ENCODE peak calls at places on chromosome 13, in seven cellular contexts. T is H1, H is HCT116, S is SK-N-SH, X is K562, L is HepG2, K is GM12878. B is an unnamed sample.

GRCh38 chr13:22028831-22029230 is 358.0 kb downstream of the FGF9 start:
- DNase-seq in L (no peak), X (no peak), S (no peak), T (no peak), H (no peak), K (no peak), B (no peak)

GRCh38 chr13:27189192-27189591 is 17.6 kb upstream of the USP12 start:
- DNase-seq in X (no peak), L (no peak), H (no peak), S (no peak), K (no peak), T (no peak), B (no peak)

GRCh38 chr13:24506698-24507335 is 5.8 kb downstream of the PARP4 start:
- DNase-seq in L (no peak), K (no peak), H (no peak), S (no peak), T (no peak), X (no peak), B (no peak)

GRCh38 chr13:26473571-26474230 is 83.8 kb upstream of the WASF3 start:
- DNase-seq in H (no peak), X (no peak), T (peak; percentile 45), L (no peak), S (no peak), K (no peak), B (peak; percentile 57)

GRCh38 chr13:109496216-109496615 is 290.2 kb downstream of the IRS2 start:
- DNase-seq in H (no peak), S (no peak), T (no peak), L (no peak), X (no peak), K (no peak), B (no peak)

GRCh38 chr13:75445717-75446529 is 36.0 kb downstream of the TBC1D4 start:
- DNase-seq in K (no peak), L (no peak), H (no peak), T (no peak), X (no peak), S (no peak), B (no peak)

GRCh38 chr13:46756977-46757376 is 40.0 kb downstream of the ESD start:
- DNase-seq in K (no peak), X (no peak), L (no peak), H (no peak), S (no peak), T (no peak), B (no peak)

GRCh38 chr13:25981060-25981459 is 70.8 kb downstream of the SHISA2 start:
- DNase-seq in X (no peak), H (no peak), L (no peak), K (no peak), T (no peak), S (no peak), B (no peak)

GRCh38 chr13:65292488-65292901 is 1937.6 kb downstream of the PCDH9 start:
- DNase-seq in T (no peak), K (no peak), H (no peak), X (no peak), S (peak; percentile 46), L (no peak), B (no peak)

GRCh38 chr13:20924758-20925394 is 22.3 kb upstream of the XPO4 start:
- DNase-seq in H (peak; percentile 70), L (peak; percentile 82), K (no peak), T (peak; percentile 88), S (peak; percentile 59), X (peak; percentile 33), B (no peak)

GRCh38 chr13:72782717-72783116 is 784 bp downstream of the PIBF1 start:
- DNase-seq in T (no peak), X (no peak), H (no peak), K (no peak), L (no peak), S (peak; percentile 1), B (no peak)

GRCh38 chr13:109783447-109783814 is 3.0 kb downstream of the IRS2 start:
- DNase-seq in K (no peak), T (peak; percentile 79), X (no peak), H (no peak), L (no peak), S (peak; percentile 65), B (no peak)

GRCh38 chr13:43303040-43303729 is 279.8 kb downstream of the DNAJC15 start:
- DNase-seq in H (no peak), L (peak; percentile 12), K (no peak), T (peak; percentile 72), S (peak; percentile 79), X (no peak), B (peak; percentile 67)

GRCh38 chr13:34425307-34425949 is 516.6 kb upstream of the NBEA start:
- DNase-seq in S (no peak), L (no peak), H (no peak), K (no peak), X (no peak), T (no peak), B (no peak)

GRCh38 chr13:34432234-34432633 is 509.8 kb upstream of the NBEA start:
- DNase-seq in T (no peak), S (no peak), K (no peak), X (no peak), H (no peak), L (no peak), B (no peak)

GRCh38 chr13:34435338-34435737 is 506.7 kb upstream of the NBEA start:
- DNase-seq in S (no peak), X (no peak), H (peak; percentile 21), K (no peak), L (no peak), T (no peak), B (no peak)

GRCh38 chr13:34430294-34430693 is 511.8 kb upstream of the NBEA start:
- DNase-seq in X (no peak), L (no peak), T (no peak), K (no peak), H (no peak), S (no peak), B (no peak)
- TF ChIP-seq JUND in X (no peak), L (no peak), T (no peak), K (no peak), H (no peak), S (no peak), B (no peak)

DNA sequence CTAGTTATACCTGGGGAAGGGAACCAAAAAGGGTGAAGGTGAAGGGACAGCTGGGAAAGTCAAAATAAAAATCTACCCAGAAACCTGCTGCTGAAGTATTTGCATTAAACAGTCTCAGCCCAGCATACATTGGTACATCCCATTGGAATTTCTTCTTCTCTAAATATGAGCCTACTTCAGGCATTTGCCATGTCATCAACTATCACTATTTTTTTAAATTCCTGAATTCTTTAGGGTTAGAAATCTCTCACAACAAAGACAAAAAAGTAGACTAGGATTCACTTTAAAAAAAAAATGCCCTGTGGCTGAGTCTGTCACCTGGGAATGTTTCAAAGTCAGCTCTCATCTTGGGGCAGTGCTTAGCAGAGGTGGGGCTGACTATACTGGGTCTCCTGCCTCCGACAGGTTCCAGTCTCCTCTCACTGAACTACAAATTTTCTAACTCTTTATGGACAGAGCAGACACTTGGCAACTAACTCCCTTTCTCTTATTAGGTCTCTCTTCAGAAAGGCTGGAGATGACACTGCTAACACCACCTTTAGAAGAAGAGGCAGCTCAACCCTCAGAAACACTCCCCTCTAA is 141.2 kb downstream of the LHFPL6 start:
- DNase-seq in S (no peak), K (no peak), X (no peak), T (no peak), H (no peak), L (no peak), B (no peak)
- TF ChIP-seq JUND in S (no peak), K (no peak), X (no peak), T (no peak), H (no peak), L (no peak), B (no peak)

GRCh38 chr13:98664924-98665637 is 87.4 kb downstream of the SLC15A1 start:
- DNase-seq in S (no peak), H (peak; percentile 18), X (no peak), T (no peak), K (no peak), L (no peak), B (no peak)

GRCh38 chr13:98665638-98665995 is 86.9 kb downstream of the SLC15A1 start:
- DNase-seq in S (no peak), L (no peak), H (no peak), X (no peak), T (no peak), K (no peak), B (no peak)

GRCh38 chr13:98658131-98658530 is 81.2 kb upstream of the STK24 start:
- DNase-seq in K (no peak), T (no peak), S (no peak), L (no peak), X (no peak), H (no peak), B (no peak)

GRCh38 chr13:98664510-98664909 is 87.6 kb upstream of the STK24 start:
- DNase-seq in K (no peak), T (no peak), X (no peak), L (no peak), S (no peak), H (no peak), B (no peak)

DNA sequence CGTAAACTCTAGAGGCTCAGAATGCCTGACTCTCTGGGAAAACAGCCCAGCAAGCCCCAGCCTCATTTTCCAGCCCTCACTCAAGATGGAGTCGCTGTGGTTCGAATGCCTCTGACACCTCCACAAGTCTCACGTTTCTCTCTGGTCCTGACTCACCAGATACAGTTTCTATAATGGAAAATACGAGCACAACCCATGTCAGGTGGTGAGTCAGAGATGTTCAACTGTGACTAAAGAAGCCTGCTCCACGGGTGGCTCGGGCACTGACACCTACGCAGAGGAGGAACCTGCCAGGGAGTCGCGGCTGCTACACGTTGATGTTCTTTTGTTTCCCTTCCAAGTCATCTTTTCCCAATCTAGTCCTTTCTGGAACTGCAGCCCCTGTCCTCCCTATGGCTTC is 87.1 kb upstream of the STK24 start:
- DNase-seq in S (no peak), L (no peak), T (no peak), K (no peak), X (no peak), H (peak; percentile 85), B (no peak)
- TF ChIP-seq JUND in S (no peak), L (no peak), T (no peak), K (no peak), X (no peak), H (peak; percentile 78), B (no peak)

GRCh38 chr13:94825507-94825906 is 113.2 kb upstream of the SOX21 start:
- DNase-seq in X (no peak), L (no peak), S (peak; percentile 7), H (no peak), K (no peak), T (peak; percentile 62), B (no peak)

GRCh38 chr13:94822356-94822755 is 110.0 kb upstream of the SOX21 start:
- DNase-seq in H (no peak), K (no peak), T (no peak), L (no peak), S (no peak), X (no peak), B (no peak)

GRCh38 chr13:94829201-94829600 is 116.9 kb upstream of the SOX21 start:
- DNase-seq in H (no peak), X (no peak), S (no peak), K (no peak), L (no peak), T (no peak), B (no peak)

GRCh38 chr13:94829801-94830200 is 117.5 kb upstream of the SOX21 start:
- DNase-seq in X (no peak), K (no peak), L (no peak), T (no peak), S (no peak), H (no peak), B (no peak)

DNA sequence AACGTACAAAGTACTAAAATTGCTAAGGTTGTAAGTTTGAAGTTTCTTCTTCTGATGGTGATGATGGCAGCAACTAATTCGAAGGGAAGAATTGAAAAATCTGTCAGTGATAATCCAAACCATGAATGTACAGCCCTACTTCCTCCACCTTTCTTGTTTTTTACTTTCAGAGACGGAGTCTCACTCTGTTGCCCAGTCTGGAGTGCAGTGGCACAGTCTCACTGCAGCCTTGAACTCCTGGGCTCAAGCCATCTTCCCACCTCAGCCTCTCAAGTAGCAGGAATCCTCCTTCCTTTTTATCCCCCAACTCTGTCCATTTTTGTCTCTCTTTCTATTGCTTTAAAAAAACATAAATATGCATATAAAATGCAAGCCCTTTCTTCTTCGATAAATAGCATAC is 112.3 kb upstream of the SOX21 start:
- DNase-seq in S (no peak), K (no peak), T (no peak), H (no peak), X (no peak), L (no peak), B (no peak)
- TF ChIP-seq JUND in S (no peak), K (no peak), T (no peak), H (no peak), X (no peak), L (no peak), B (no peak)